ENCODE peak calls at places on chromosome 10, in four cellular contexts. X, L, R and J are unnamed samples.

GRCh38 chr10:86798636-86799035 is 42.2 kb downstream of the BMPR1A start:
- DNase-seq in L (no peak), R (no peak), X (no peak), J (no peak)

GRCh38 chr10:118290471-118290995 is 51.6 kb downstream of the FAM204A start:
- DNase-seq in R (no peak), X (no peak), L (no peak), J (no peak)

GRCh38 chr10:78909268-78909667 is 159.5 kb upstream of the ZMIZ1 start:
- DNase-seq in X (no peak), R (no peak), L (no peak), J (no peak)

GRCh38 chr10:86001521-86001920 is 365.1 kb downstream of the GRID1 start:
- DNase-seq in L (no peak), X (no peak), R (no peak), J (no peak)

GRCh38 chr10:52258791-52259427 is 55.2 kb upstream of the DKK1 start:
- DNase-seq in L (no peak), X (no peak), R (no peak), J (no peak)

GRCh38 chr10:89398003-89398749 is 5.8 kb downstream of the IFIT1 start:
- DNase-seq in X (peak), R (peak), L (no peak), J (no peak)

GRCh38 chr10:5501976-5502902 is 2.9 kb upstream of the CALML5 start:
- DNase-seq in X (peak), R (no peak), L (no peak), J (no peak)

GRCh38 chr10:86139066-86139657 is 227.4 kb downstream of the GRID1 start:
- DNase-seq in R (peak), L (no peak), X (no peak), J (no peak)

GRCh38 chr10:3902054-3902808 is 117.2 kb upstream of the KLF6 start:
- DNase-seq in L (no peak), X (peak), R (no peak), J (no peak)

GRCh38 chr10:71878327-71879034 is 27.4 kb upstream of the PSAP start:
- DNase-seq in X (no peak), R (no peak), L (no peak), J (no peak)

GRCh38 chr10:123948030-123948823 is 56.6 kb upstream of the CPXM2 start:
- DNase-seq in L (no peak), R (no peak), X (no peak), J (no peak)

GRCh38 chr10:65952086-65952485 is 973.8 kb upstream of the LRRTM3 start:
- DNase-seq in L (no peak), X (no peak), R (no peak), J (no peak)

GRCh38 chr10:72038458-72039001 is 49.8 kb downstream of the SPOCK2 start:
- DNase-seq in R (no peak), L (no peak), X (no peak), J (no peak)

DNA sequence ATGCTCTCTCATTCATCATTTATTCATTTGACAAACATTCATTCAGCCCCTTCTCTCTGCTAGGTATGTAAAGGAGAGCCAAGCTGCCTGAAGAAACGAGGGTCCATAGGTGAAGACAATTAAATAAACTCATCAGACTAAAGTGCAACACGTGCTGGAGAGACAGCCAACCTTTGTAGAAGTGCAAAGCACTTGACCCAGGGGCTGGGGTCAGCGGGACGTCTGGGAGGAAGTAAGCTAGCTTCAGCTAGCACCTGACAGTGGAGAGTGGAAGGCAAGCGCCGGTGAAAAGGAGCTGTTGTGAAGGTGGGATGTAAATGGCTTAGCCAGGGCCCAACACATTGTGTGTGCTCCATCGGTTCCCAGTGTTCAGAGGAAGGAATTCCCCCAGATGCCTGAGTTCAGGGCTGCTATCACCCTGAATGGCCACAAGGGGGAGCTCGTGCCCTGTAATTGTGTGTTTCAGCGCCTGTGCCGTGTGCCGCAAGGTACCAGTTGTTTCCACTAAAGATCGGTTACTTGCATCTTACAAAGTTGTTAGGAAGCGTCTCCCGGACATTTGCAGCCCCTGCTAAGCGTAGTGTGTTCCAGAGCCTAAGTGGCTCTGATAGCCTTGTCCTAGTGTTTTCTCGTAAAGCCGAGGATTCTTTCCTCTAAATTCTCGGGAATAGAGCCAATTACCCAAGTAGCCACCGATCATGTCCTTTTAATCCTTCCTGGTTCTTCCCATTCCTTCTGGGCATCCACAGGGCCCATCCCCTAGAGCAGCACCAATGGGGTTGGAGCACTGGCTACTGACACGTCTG is 30.6 kb downstream of the TLX1 start:
- DNase-seq in X (peak), R (peak), L (peak), J (peak)
- H3K4me3 ChIP-seq in X (no peak), R (peak), L (no peak), J (peak)

GRCh38 chr10:60869916-60870728 is 73.9 kb downstream of the RHOBTB1 start:
- DNase-seq in L (no peak), X (no peak), R (no peak), J (no peak)
- TF ChIP-seq CTCF in L (peak), X (no peak), R (peak), J (peak)

GRCh38 chr10:129961274-129961839 is 2.7 kb downstream of the EBF3 start:
- DNase-seq in X (no peak), L (no peak), R (no peak), J (no peak)
- H3K4me3 ChIP-seq in X (no peak), L (peak), R (no peak), J (no peak)

GRCh38 chr10:15088428-15089261 is at the start of gene ACBD7:
- DNase-seq in R (peak), X (peak), L (peak), J (no peak)
- TF ChIP-seq CTCF in R (no peak), X (peak), L (peak), J (peak)

GRCh38 chr10:46070749-46071148 is 24.7 kb upstream of the MSMB start:
- DNase-seq in R (no peak), L (no peak), X (no peak), J (no peak)

GRCh38 chr10:46064269-46064817 is 18.3 kb upstream of the MSMB start:
- DNase-seq in X (no peak), L (no peak), R (no peak), J (no peak)

GRCh38 chr10:46069771-46070463 is 23.8 kb upstream of the MSMB start:
- DNase-seq in R (no peak), L (no peak), X (no peak), J (no peak)

GRCh38 chr10:46068905-46069304 is 22.8 kb upstream of the MSMB start:
- DNase-seq in L (no peak), R (no peak), X (no peak), J (no peak)

GRCh38 chr10:46068117-46068516 is 22.0 kb upstream of the MSMB start:
- DNase-seq in R (no peak), L (no peak), X (no peak), J (no peak)
- H3K4me3 ChIP-seq in R (no peak), L (no peak), X (no peak), J (no peak)

DNA sequence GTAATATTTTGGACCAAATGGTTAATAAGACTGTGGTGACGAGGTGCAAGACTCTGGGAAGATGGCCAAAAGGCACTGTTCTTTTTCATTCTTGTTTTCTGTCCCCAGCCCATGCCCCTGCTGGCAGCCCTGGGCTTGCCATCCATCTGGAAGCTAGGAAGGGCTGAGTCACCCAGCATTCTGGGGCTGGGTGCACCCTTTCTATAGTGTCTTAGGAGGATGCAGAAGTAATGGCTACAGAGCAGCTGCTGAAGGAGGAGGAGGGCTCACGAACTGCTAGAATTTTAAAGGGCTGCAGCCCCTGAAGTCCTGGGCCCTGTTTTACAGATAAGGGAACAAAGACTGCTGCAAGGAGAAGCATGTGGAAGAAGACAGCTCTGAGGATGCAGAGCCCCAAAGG is 42.8 kb upstream of the ZNF32 start:
- DNase-seq in L (no peak), R (no peak), X (no peak), J (no peak)
- TF ChIP-seq CTCF in L (no peak), R (no peak), X (no peak), J (peak)

DNA sequence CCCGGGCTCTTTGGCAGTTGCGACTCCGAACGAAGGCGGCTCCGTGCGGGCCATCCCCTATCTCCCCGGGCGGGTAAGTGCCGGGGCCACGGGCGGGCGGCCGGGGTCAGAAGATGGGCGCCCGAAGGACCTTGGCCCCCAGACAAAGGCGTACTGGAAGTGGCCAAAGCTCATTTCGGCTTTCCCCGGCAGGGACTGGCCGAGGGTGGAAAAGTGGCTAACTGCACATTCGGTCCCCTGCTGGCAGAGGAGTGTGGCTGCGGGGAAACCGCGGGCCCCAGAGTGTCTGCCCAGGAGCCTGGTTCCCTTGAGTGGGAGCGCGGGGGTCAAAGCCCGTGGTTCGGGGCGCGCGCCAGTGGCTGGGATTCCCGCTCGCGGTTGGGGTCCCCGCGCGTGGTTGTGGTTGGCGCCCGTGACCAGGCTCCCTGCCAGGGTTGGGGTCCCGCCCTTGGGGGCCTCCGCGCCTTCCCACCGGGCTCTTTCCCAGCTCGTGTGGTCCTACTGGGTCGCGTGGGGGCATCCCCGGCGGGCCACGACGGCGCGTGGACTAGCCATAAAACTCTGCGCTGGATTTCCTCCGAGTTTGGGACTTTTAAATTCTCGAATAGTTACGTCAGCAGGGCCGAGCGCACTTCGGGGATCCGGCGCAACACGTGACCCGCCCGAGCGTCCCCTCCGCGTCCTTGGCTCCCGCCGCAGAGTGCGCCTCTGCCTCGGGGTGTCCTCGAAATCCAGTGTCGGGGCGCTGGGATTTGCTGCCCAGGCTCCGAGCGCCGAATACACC is 124.4 kb downstream of the TACC2 start:
- DNase-seq in R (peak), X (peak), L (peak), J (no peak)
- H3K4me3 ChIP-seq in R (peak), X (peak), L (peak), J (peak)

GRCh38 chr10:98423691-98424120 is 8.7 kb upstream of the PYROXD2 start:
- DNase-seq in R (peak), L (no peak), X (no peak), J (no peak)
- TF ChIP-seq CTCF in R (no peak), L (peak), X (no peak), J (peak)

GRCh38 chr10:75772153-75772887 is 340.9 kb downstream of the LRMDA start:
- DNase-seq in L (no peak), X (no peak), R (no peak), J (no peak)
- H3K4me3 ChIP-seq in L (no peak), X (no peak), R (no peak), J (no peak)

DNA sequence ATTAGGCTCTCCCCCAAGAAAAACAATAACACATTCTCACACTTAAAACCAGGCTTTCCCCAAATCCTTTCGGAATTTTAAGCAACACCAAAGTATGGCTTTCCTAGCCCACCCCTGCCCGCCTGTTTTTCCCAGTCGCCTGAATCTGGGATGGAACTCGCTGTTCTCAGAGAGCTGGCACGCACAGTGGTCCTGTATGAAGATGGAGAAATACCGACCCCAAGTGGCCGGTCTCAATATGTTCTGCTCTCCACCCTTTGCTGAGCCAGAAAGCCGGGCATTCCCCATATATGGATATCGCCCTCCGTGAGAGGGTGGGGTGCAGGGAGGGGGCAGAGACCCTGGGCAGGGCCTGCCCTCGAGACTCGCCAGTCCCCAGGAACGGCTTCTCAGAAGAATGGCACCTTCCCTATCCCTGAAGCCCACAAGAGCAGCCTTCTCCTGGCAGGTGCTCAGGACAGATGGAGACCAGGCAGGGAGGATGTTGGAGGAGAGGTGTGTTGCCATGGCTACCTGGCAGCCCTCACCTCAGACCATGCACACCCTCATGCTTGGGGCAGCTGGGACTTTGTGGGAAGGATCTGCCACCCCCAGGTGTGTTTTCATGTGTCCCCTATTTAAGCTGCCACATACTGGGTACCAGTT is 3.4 kb downstream of the TACR2 start:
- DNase-seq in R (peak), X (peak), L (peak), J (peak)
- TF ChIP-seq CTCF in R (peak), X (peak), L (peak), J (peak)